ENCODE peak calls at places on chromosomes 11 and 22, in four cellular contexts. T is activated CD4-positive, alpha-beta T cell treated with anti-CD3 and anti-CD28 coated beads, Interleukin-2, amount 10 ng/mL, durations not matched to agents 7 days and 5 days; D is activated CD8-positive, alpha-beta memory T cell treated with anti-CD3 and anti-CD28 coated beads for 4 hours; P is astrocyte of the cerebellum. X is an unnamed sample.

GRCh38 chr11:65077466-65077865 is 6.4 kb downstream of the CDCA5 start:
- DNase-seq in T (no peak), D (no peak), P (no peak), X (no peak)

GRCh38 chr11:19426719-19427066 is 185.9 kb upstream of the E2F8 start:
- DNase-seq in T (no peak), D (no peak), P (no peak), X (no peak)

GRCh38 chr11:86245369-86246292 is 1.1 kb downstream of the EED start:
- DNase-seq in T (peak; percentile 29), D (no peak), P (no peak), X (no peak)

GRCh38 chr22:35684270-35684700 is 33.4 kb upstream of the APOL5 start:
- DNase-seq in T (no peak), D (no peak), P (no peak), X (no peak)

GRCh38 chr11:68950268-68950667 is 30.5 kb downstream of the MRGPRD start:
- DNase-seq in T (peak; percentile 18), D (no peak), P (no peak), X (no peak)

GRCh38 chr11:17496406-17496805 is 19.8 kb upstream of the ABCC8 start:
- DNase-seq in T (no peak), D (no peak), P (no peak), X (no peak)

GRCh38 chr11:47057374-47057773 is 119.3 kb downstream of the ARFGAP2 start:
- DNase-seq in T (no peak), D (no peak), P (no peak), X (no peak)

GRCh38 chr11:33723238-33723881 is 12.9 kb downstream of the CD59 start:
- DNase-seq in T (no peak), D (no peak), P (no peak), X (no peak)

GRCh38 chr11:133834399-133835257 is 10.7 kb downstream of the SPATA19 start:
- DNase-seq in T (no peak), D (no peak), P (no peak), X (peak; percentile 32)

GRCh38 chr22:26466196-26466595 is 17.4 kb downstream of the HPS4 start:
- DNase-seq in T (no peak), D (no peak), P (no peak), X (no peak)

GRCh38 chr11:105368711-105369110 is 229.1 kb upstream of the CARD18 start:
- DNase-seq in T (no peak), D (no peak), P (no peak), X (no peak)

GRCh38 chr11:71330349-71330748 is 78.0 kb upstream of the SHANK2 start:
- DNase-seq in T (no peak), D (no peak), P (no peak), X (no peak)

GRCh38 chr11:26992031-26992541 is 1.8 kb upstream of the FIBIN start:
- DNase-seq in T (no peak), D (no peak), P (peak; percentile 59), X (no peak)

GRCh38 chr11:116725434-116726221 is 47.2 kb downstream of the BUD13 start:
- DNase-seq in T (no peak), D (no peak), P (no peak), X (peak; percentile 88)

GRCh38 chr22:28017558-28017820 is 98.4 kb upstream of the PITPNB start:
- DNase-seq in T (no peak), D (no peak), P (no peak), X (no peak)

GRCh38 chr11:66326261-66327111 is 9.6 kb upstream of the CD248 start:
- DNase-seq in T (peak; percentile 66), D (no peak), P (no peak), X (no peak)

GRCh38 chr11:30120045-30120589 is 103.3 kb upstream of the KCNA4 start:
- DNase-seq in T (no peak), D (no peak), P (no peak), X (no peak)

GRCh38 chr11:6646631-6647281 is 8.9 kb downstream of the DCHS1 start:
- DNase-seq in T (peak; percentile 38), D (no peak), P (no peak), X (no peak)

GRCh38 chr22:45917146-45917545 is 59.8 kb downstream of the WNT7B start:
- DNase-seq in T (no peak), D (no peak), P (no peak), X (no peak)

GRCh38 chr11:35747638-35748037 is 85.1 kb downstream of the TRIM44 start:
- DNase-seq in T (no peak), D (no peak), P (no peak), X (no peak)

GRCh38 chr11:119684361-119685072 is 44.5 kb downstream of the NECTIN1 start:
- DNase-seq in T (no peak), D (no peak), P (no peak), X (no peak)

GRCh38 chr11:19243143-19243542 is 2.4 kb upstream of the E2F8 start:
- DNase-seq in T (peak; percentile 10), D (no peak), P (no peak), X (no peak)

GRCh38 chr11:117915219-117915618 is 14.0 kb downstream of the TMPRSS13 start:
- DNase-seq in T (no peak), D (no peak), P (no peak), X (peak; percentile 40)

GRCh38 chr11:130449996-130450419 is 1.6 kb downstream of the ADAMTS15 start:
- DNase-seq in T (no peak), D (no peak), P (peak; percentile 72), X (no peak)

GRCh38 chr11:88508808-88509581 is 171.5 kb upstream of the CTSC start:
- DNase-seq in T (peak; percentile 14), D (no peak), P (no peak), X (no peak)

GRCh38 chr11:2108675-2109481 is 30.3 kb downstream of the IGF2 start:
- DNase-seq in T (no peak), D (no peak), P (no peak), X (no peak)

GRCh38 chr11:88338223-88338661 is 706 bp upstream of the CTSC start:
- DNase-seq in T (peak; percentile 50), D (peak; percentile 25), P (no peak), X (peak; percentile 54)

GRCh38 chr11:27317751-27318150 is 45.3 kb downstream of the CCDC34 start:
- DNase-seq in T (no peak), D (no peak), P (no peak), X (no peak)

GRCh38 chr11:12200359-12201015 is 90.1 kb downstream of the MICAL2 start:
- DNase-seq in T (no peak), D (no peak), P (no peak), X (no peak)

GRCh38 chr11:87454246-87454645 is 416.5 kb downstream of the TMEM135 start:
- DNase-seq in T (no peak), D (no peak), P (peak; percentile 31), X (no peak)

GRCh38 chr22:50599816-50600454 is 658 bp upstream of the MAPK8IP2 start:
- DNase-seq in T (peak; percentile 74), D (no peak), P (no peak), X (no peak)

GRCh38 chr11:122248939-122249338 is 132.9 kb upstream of the BLID start:
- DNase-seq in T (no peak), D (no peak), P (no peak), X (no peak)

GRCh38 chr11:103322861-103323260 is 213.6 kb downstream of the DYNC2H1 start:
- DNase-seq in T (no peak), D (no peak), P (no peak), X (no peak)

GRCh38 chr11:128525411-128526243 is 61.7 kb downstream of the ETS1 start:
- DNase-seq in T (peak; percentile 61), D (no peak), P (peak; percentile 52), X (no peak)

X was measured in left lobe of liver.